ENCODE peak calls at places on chromosome 18, in eight cellular contexts. P is stimulated activated CD4-positive, alpha-beta T cell treated with anti-CD3 and anti-CD28 coated beads, Interleukin-15, amount 100 ng/mL, for 48 hours; G is naive thymus-derived CD8-positive, alpha-beta T cell; I is HuH-7; F is osteocyte; Q is PC-9; R is AG08395; U is NCI-H82. D is an unnamed sample.

GRCh38 chr18:65906621-65907034 is 155.8 kb downstream of the CDH7 start:
- DNase-seq in P (no peak), G (no peak), I (no peak), F (no peak), Q (no peak), R (no peak), U (peak), D (no peak)

GRCh38 chr18:7683753-7684152 is 116.6 kb downstream of the PTPRM start:
- DNase-seq in P (no peak), G (no peak), I (no peak), F (no peak), Q (no peak), R (no peak), U (no peak), D (no peak)

GRCh38 chr18:47166235-47166634 is 9.9 kb downstream of the IER3IP1 start:
- DNase-seq in P (no peak), G (no peak), I (no peak), F (no peak), Q (no peak), R (no peak), U (peak), D (no peak)

GRCh38 chr18:32714571-32715148 is 58.2 kb downstream of the KLHL14 start:
- DNase-seq in P (peak), G (peak), I (peak), F (no peak), Q (no peak), R (peak), U (peak), D (peak)

GRCh38 chr18:79755496-79756142 is 42.1 kb upstream of the KCNG2 start:
- DNase-seq in P (no peak), G (no peak), I (no peak), F (no peak), Q (no peak), R (no peak), U (no peak), D (no peak)

GRCh38 chr18:75168654-75169053 is 40.3 kb downstream of the PTGR3 start:
- DNase-seq in P (no peak), G (no peak), I (no peak), F (peak), Q (no peak), R (no peak), U (peak), D (no peak)

GRCh38 chr18:59871711-59872362 is 28.0 kb upstream of the PMAIP1 start:
- DNase-seq in P (no peak), G (no peak), I (no peak), F (no peak), Q (no peak), R (no peak), U (no peak), D (no peak)

GRCh38 chr18:50128506-50129271 is 66.3 kb downstream of the MYO5B start:
- DNase-seq in P (no peak), G (no peak), I (peak), F (no peak), Q (no peak), R (no peak), U (no peak), D (no peak)

GRCh38 chr18:48340502-48340901 is 68.7 kb downstream of the ZBTB7C start:
- DNase-seq in P (no peak), G (no peak), I (no peak), F (no peak), Q (no peak), R (no peak), U (peak), D (no peak)

GRCh38 chr18:34342960-34343359 is 118.2 kb upstream of the NOL4 start:
- DNase-seq in P (no peak), G (no peak), I (no peak), F (no peak), Q (no peak), R (peak), U (no peak), D (peak)

D was measured in foreskin fibroblast.